ENCODE peak calls at places on chromosomes 3 and 15, in four cellular contexts. D is GM06990, Z is sigmoid colon, U is MG63. L is an unnamed sample. For H3K36me3, the result is how much of the 10 kb centered on the place peaks cover.

GRCh38 chr15:94186770-94187331 is 44.5 kb upstream of the MCTP2 start:
- DNase-seq in D (no peak), Z (no peak), U (no peak), L (no peak)

GRCh38 chr3:110650752-110651151 is 420.9 kb upstream of the NECTIN3 start:
- DNase-seq in D (no peak), Z (no peak), U (no peak), L (no peak)

GRCh38 chr3:23697416-23697815 is 108.3 kb upstream of the UBE2E1 start:
- DNase-seq in D (no peak), Z (no peak), U (no peak), L (no peak)

GRCh38 chr15:62753518-62754221 is 288.9 kb upstream of the TPM1 start:
- DNase-seq in D (no peak), Z (no peak), U (no peak), L (no peak)

GRCh38 chr15:72227192-72227586 is 3.8 kb downstream of the PKM start:
- DNase-seq in D (peak), Z (no peak), U (peak), L (no peak)

GRCh38 chr15:90004671-90005070 is 3.5 kb downstream of the ZNF710 start:
- DNase-seq in D (no peak), Z (peak), U (peak), L (no peak)

GRCh38 chr3:132535575-132536441 is 61.3 kb upstream of the ACKR4 start:
- DNase-seq in D (no peak), Z (peak), U (peak), L (peak)

GRCh38 chr3:67462185-67462584 is 192.2 kb downstream of the SUCLG2 start:
- DNase-seq in D (no peak), Z (no peak), U (no peak), L (no peak)

GRCh38 chr3:141489184-141489583 is 2.4 kb downstream of the RASA2 start:
- DNase-seq in D (no peak), Z (no peak), U (no peak), L (no peak)

GRCh38 chr3:107753494-107753893 is 230.7 kb downstream of the BBX start:
- DNase-seq in D (no peak), Z (no peak), U (peak), L (peak)

GRCh38 chr3:55097441-55097840 is 169.6 kb upstream of the LRTM1 start:
- DNase-seq in D (no peak), Z (no peak), U (no peak), L (no peak)

GRCh38 chr15:99057020-99057419 is 47.9 kb upstream of the SYNM start:
- DNase-seq in D (no peak), Z (no peak), U (no peak), L (peak)

GRCh38 chr3:79477242-79477641 is 290.6 kb downstream of the ROBO1 start:
- DNase-seq in D (no peak), Z (no peak), U (no peak), L (no peak)

GRCh38 chr15:39242345-39242744 is 338.5 kb upstream of the THBS1 start:
- DNase-seq in D (no peak), Z (no peak), U (peak), L (no peak)

GRCh38 chr3:535566-536416 is 339.2 kb downstream of the CHL1 start:
- DNase-seq in D (no peak), Z (peak), U (peak), L (no peak)

GRCh38 chr3:112333002-112333385 is at the start of gene CD200:
- DNase-seq in D (peak), Z (peak), U (peak), L (peak)

GRCh38 chr3:133294253-133294652 is 105.6 kb upstream of the BFSP2 start:
- DNase-seq in D (no peak), Z (no peak), U (no peak), L (no peak)

GRCh38 chr15:41288464-41288863 is 43.9 kb downstream of the OIP5 start:
- DNase-seq in D (no peak), Z (no peak), U (no peak), L (no peak)
- H3K36me3 ChIP-seq in D (under half), Z (under half), U (half or more), L (half or more)

GRCh38 chr3:143140550-143140949 is 21.0 kb downstream of the CHST2 start:
- DNase-seq in D (no peak), Z (no peak), U (no peak), L (no peak)
- H3K36me3 ChIP-seq in D (under half), Z (under half), U (under half), L (under half)

GRCh38 chr3:71489315-71489761 is 94.2 kb downstream of the FOXP1 start:
- DNase-seq in D (no peak), Z (no peak), U (no peak), L (no peak)

GRCh38 chr3:71488882-71489281 is 94.6 kb downstream of the FOXP1 start:
- DNase-seq in D (no peak), Z (no peak), U (no peak), L (no peak)

GRCh38 chr3:71487418-71487817 is 96.1 kb downstream of the FOXP1 start:
- DNase-seq in D (no peak), Z (no peak), U (no peak), L (no peak)

GRCh38 chr3:71486831-71487230 is 96.7 kb downstream of the FOXP1 start:
- DNase-seq in D (no peak), Z (no peak), U (no peak), L (no peak)

DNA sequence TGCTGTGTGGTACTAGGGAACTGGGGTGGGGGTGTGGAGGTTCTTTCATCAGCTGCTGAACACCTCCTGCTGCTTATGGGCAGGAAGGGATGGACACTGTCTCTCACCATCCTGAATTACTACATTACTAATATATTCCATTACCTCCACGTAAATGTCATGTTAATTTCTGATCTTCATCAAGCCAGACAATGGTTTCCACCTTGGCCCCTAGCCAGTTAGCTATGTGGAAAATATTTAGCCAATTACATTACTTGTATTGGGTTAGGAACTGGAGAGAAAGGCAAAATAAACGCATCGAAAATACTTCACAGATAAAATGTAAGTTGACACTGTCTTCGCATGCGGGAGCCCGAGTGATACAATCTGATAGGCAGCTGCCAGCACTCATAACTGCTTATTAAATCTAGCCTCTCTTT is 95.1 kb downstream of the FOXP1 start:
- DNase-seq in D (no peak), Z (no peak), U (no peak), L (no peak)
- H3K36me3 ChIP-seq in D (under half), Z (under half), U (under half), L (under half)

GRCh38 chr3:157152438-157152837 is 7.5 kb downstream of the CCNL1 start:
- DNase-seq in D (no peak), Z (no peak), U (no peak), L (no peak)
- H3K36me3 ChIP-seq in D (under half), Z (half or more), U (half or more), L (half or more)

GRCh38 chr15:88902846-88903245 is 7.5 kb upstream of the HAPLN3 start:
- DNase-seq in D (no peak), Z (no peak), U (no peak), L (peak)
- H3K36me3 ChIP-seq in D (under half), Z (under half), U (under half), L (half or more)

GRCh38 chr15:64690008-64690407 is 85.4 kb downstream of the RBPMS2 start:
- DNase-seq in D (no peak), Z (no peak), U (no peak), L (no peak)
- H3K36me3 ChIP-seq in D (under half), Z (under half), U (half or more), L (half or more)

L was measured in ascending aorta.